ENCODE peak calls at places on chromosomes 12 and 14, in four cellular contexts. N, K, B and S are unnamed samples. For H3K4me1, the result is how much of the 10 kb centered on the place peaks cover.

GRCh38 chr14:38279556-38279955 is 23.7 kb upstream of the CLEC14A start:
- DNase-seq in N (no peak), K (no peak), B (no peak), S (no peak)

GRCh38 chr14:46574236-46574970 is 77.2 kb downstream of the RPL10L start:
- DNase-seq in N (no peak), K (no peak), B (no peak), S (no peak)

GRCh38 chr12:75322464-75322863 is 7.7 kb downstream of the CAPS2 start:
- DNase-seq in N (no peak), K (peak), B (no peak), S (no peak)

GRCh38 chr12:27966870-27967269 is 5.7 kb downstream of the PTHLH start:
- DNase-seq in N (no peak), K (peak), B (no peak), S (no peak)

GRCh38 chr12:11650279-11650696 is 814 bp downstream of the ETV6 start:
- DNase-seq in N (no peak), K (no peak), B (no peak), S (no peak)

GRCh38 chr14:75835156-75836141 is 146.3 kb downstream of the TGFB3 start:
- DNase-seq in N (no peak), K (no peak), B (peak), S (no peak)

GRCh38 chr12:113040722-113041168 is 15.8 kb upstream of the DTX1 start:
- DNase-seq in N (peak), K (peak), B (peak), S (peak)

GRCh38 chr12:3641428-3641883 is 111.5 kb downstream of the CRACR2A start:
- DNase-seq in N (no peak), K (peak), B (no peak), S (peak)

GRCh38 chr14:49405291-49405690 is 180.9 kb downstream of the RPS29 start:
- DNase-seq in N (no peak), K (peak), B (no peak), S (no peak)

GRCh38 chr14:32375663-32376062 is 46.6 kb downstream of the AKAP6 start:
- DNase-seq in N (no peak), K (no peak), B (no peak), S (no peak)

GRCh38 chr12:51632598-51632997 is 41.6 kb downstream of the SCN8A start:
- DNase-seq in N (no peak), K (no peak), B (no peak), S (no peak)

GRCh38 chr12:15979096-15980091 is 68.3 kb downstream of the DERA start:
- DNase-seq in N (no peak), K (peak), B (peak), S (no peak)

GRCh38 chr12:131622422-131622955 is 88.4 kb upstream of the SFSWAP start:
- DNase-seq in N (no peak), K (no peak), B (no peak), S (no peak)

GRCh38 chr12:26378721-26379120 is 183.3 kb downstream of the SSPN start:
- DNase-seq in N (no peak), K (no peak), B (no peak), S (no peak)

GRCh38 chr12:129773170-129773493 is 130.7 kb downstream of the TMEM132D start:
- DNase-seq in N (no peak), K (no peak), B (no peak), S (no peak)
- H3K4me1 ChIP-seq in N (under half), K (under half), B (under half), S (under half)

GRCh38 chr14:92387610-92388009 is 64.6 kb downstream of the SLC24A4 start:
- DNase-seq in N (no peak), K (no peak), B (no peak), S (no peak)
- H3K27ac ChIP-seq in N (no peak), K (no peak), B (no peak), S (no peak)

GRCh38 chr12:40989785-40990184 is 198.3 kb upstream of the PDZRN4 start:
- DNase-seq in N (no peak), K (no peak), B (no peak), S (no peak)
- H3K4me3 ChIP-seq in N (no peak), K (no peak), B (no peak), S (no peak)

DNA sequence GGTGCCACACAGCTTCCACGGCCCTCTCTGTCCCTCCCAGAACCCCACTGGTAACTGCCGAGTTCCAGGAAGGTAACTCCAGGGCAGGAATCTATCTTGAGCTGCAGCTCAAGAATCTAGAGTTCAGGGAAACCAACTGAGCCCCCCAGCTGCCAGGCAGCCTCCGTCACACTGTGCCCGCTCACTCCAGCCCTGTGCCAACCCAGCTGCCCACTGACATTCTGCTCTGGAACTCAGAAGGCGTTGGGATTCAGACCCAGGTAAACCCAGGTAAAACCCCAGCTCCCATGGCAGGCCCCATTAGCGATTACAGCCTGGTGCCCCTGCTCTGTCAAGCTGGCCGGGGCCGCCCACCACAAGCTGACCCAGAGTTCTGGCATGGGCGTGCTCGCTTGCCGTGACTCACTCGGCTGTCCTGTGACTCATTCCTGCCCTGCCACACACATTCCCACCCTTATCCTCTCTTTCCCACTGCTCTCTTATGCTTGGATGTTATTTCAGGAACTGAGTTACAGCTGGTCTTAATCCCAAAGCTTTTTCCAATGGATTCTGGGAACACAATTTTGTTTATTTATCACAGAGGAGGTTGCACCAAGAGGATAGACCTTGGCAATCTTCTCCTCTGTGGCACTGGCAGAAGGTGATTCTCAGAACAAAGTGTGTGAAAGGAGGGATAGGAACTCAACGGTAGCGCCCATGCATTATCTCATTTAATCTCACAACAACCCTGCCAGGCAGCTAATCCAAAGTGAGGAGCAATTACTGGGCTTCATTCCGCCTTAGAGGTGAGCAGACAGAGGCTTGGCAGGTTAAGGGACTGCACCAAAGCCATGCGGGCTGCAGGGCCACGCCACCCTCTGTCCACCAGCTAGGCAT is 33.2 kb downstream of the SYNE3 start:
- DNase-seq in N (peak), K (peak), B (peak), S (peak)
- H3K4me1 ChIP-seq in N (under half), K (under half), B (under half), S (under half)